ENCODE peak calls at places on chromosomes 1 and 21, in ten cellular contexts. J, B, F, Z, D, N, H, I, Q and L are unnamed samples. For H3K4me1, the result is how much of the 10 kb centered on the place peaks cover.

GRCh38 chr1:227372662-227373061 is 54.4 kb upstream of the CDC42BPA start:
- DNase-seq in F (no peak), J (peak), H (no peak), Q (no peak), I (peak), Z (no peak), N (no peak), D (no peak), B (peak), L (no peak)

GRCh38 chr1:6261615-6261995 is 707 bp upstream of the GPR153 start:
- DNase-seq in J (no peak), I (no peak), N (no peak), F (no peak), D (no peak), B (no peak), Z (no peak), Q (no peak), H (no peak), L (no peak)

GRCh38 chr1:218785928-218786327 is 387.8 kb upstream of the LYPLAL1 start:
- DNase-seq in B (peak), N (peak), D (peak), Q (no peak), F (no peak), I (no peak), J (no peak), H (no peak), Z (no peak), L (no peak)

GRCh38 chr1:222955964-222956363 is 141.1 kb downstream of the DISP1 start:
- DNase-seq in F (no peak), J (no peak), Z (no peak), Q (no peak), B (no peak), D (no peak), I (no peak), N (no peak), H (no peak), L (no peak)

GRCh38 chr1:93615201-93616150 is 66.2 kb downstream of the BCAR3 start:
- DNase-seq in N (no peak), Q (no peak), D (no peak), Z (no peak), I (peak), J (peak), H (no peak), B (no peak), F (no peak), L (no peak)

GRCh38 chr21:26849428-26850115 is 4.4 kb upstream of the ADAMTS1 start:
- DNase-seq in I (peak), B (no peak), J (no peak), F (peak), H (no peak), Q (no peak), D (no peak), Z (peak), N (no peak), L (no peak)

GRCh38 chr21:18275740-18276139 is 31.1 kb downstream of the CHODL start:
- DNase-seq in Q (no peak), F (no peak), Z (no peak), I (no peak), B (no peak), D (no peak), J (no peak), H (no peak), N (no peak), L (no peak)

GRCh38 chr1:162367772-162368171 is 8.9 kb downstream of the SPATA46 start:
- DNase-seq in Z (no peak), J (no peak), N (no peak), Q (no peak), D (no peak), F (no peak), B (no peak), I (no peak), H (no peak), L (no peak)

GRCh38 chr1:201358596-201358995 is 18.9 kb downstream of the TNNT2 start:
- DNase-seq in J (no peak), Q (peak), H (no peak), Z (no peak), B (no peak), I (peak), F (no peak), N (no peak), D (peak), L (no peak)

GRCh38 chr1:110511436-110511835 is 7.5 kb downstream of the KCNA10 start:
- DNase-seq in D (no peak), H (no peak), Q (no peak), Z (no peak), J (no peak), N (no peak), I (no peak), B (no peak), F (no peak), L (no peak)

GRCh38 chr1:236568285-236568894 is 35.9 kb downstream of the HEATR1 start:
- DNase-seq in F (no peak), B (no peak), D (no peak), Q (no peak), N (no peak), J (no peak), H (no peak), Z (peak), I (no peak), L (no peak)

GRCh38 chr1:172089768-172090510 is 248.6 kb downstream of the DNM3 start:
- DNase-seq in N (peak), F (peak), D (peak), I (peak), Z (peak), H (peak), J (peak), B (peak), Q (peak), L (peak)

GRCh38 chr1:243727503-243728191 is 122.4 kb downstream of the AKT3 start:
- DNase-seq in D (no peak), I (no peak), F (peak), N (no peak), B (no peak), H (no peak), Q (no peak), J (no peak), Z (no peak), L (no peak)

GRCh38 chr21:33109574-33110339 is 39.8 kb downstream of the OLIG1 start:
- DNase-seq in N (no peak), Q (no peak), F (no peak), B (no peak), H (no peak), J (no peak), I (no peak), Z (no peak), D (no peak), L (no peak)

GRCh38 chr1:18670267-18670910 is 39.7 kb downstream of the PAX7 start:
- DNase-seq in Z (no peak), Q (peak), F (no peak), H (peak), B (no peak), N (no peak), J (no peak), D (no peak), I (peak), L (no peak)

GRCh38 chr1:41784516-41785279 is 134.0 kb downstream of the HIVEP3 start:
- DNase-seq in B (no peak), J (no peak), Q (no peak), Z (no peak), F (no peak), N (no peak), I (peak), D (no peak), H (no peak), L (no peak)

GRCh38 chr1:6001992-6002576 is 9.9 kb upstream of the NPHP4 start:
- DNase-seq in Q (peak), B (peak), F (no peak), Z (no peak), J (no peak), I (peak), N (no peak), D (peak), H (peak), L (no peak)

GRCh38 chr1:18870325-18870865 is 10.9 kb upstream of the TAS1R2 start:
- DNase-seq in Q (no peak), H (no peak), J (no peak), B (no peak), I (peak), Z (no peak), N (no peak), F (no peak), D (no peak), L (no peak)

GRCh38 chr1:90386899-90387334 is 330.2 kb downstream of the BARHL2 start:
- DNase-seq in I (peak), F (no peak), Q (no peak), N (no peak), Z (no peak), D (no peak), B (no peak), H (no peak), J (no peak), L (peak)

GRCh38 chr1:165629848-165630628 is 996 bp upstream of the MGST3 start:
- DNase-seq in I (no peak), H (no peak), Z (no peak), F (peak), D (no peak), Q (no peak), N (no peak), B (no peak), J (peak), L (no peak)

GRCh38 chr1:193060938-193061337 is 1.5 kb downstream of the RO60 start:
- DNase-seq in D (no peak), F (peak), N (no peak), Q (no peak), B (peak), H (no peak), J (peak), Z (no peak), I (no peak), L (no peak)

GRCh38 chr1:61978866-61979265 is 215.8 kb upstream of the L1TD1 start:
- DNase-seq in Q (no peak), I (no peak), Z (no peak), N (no peak), J (no peak), F (no peak), B (no peak), D (no peak), H (no peak), L (no peak)

GRCh38 chr1:903721-904270 is 19.9 kb upstream of the SAMD11 start:
- DNase-seq in D (peak), N (peak), J (no peak), F (no peak), I (no peak), B (peak), Q (peak), Z (no peak), H (peak), L (no peak)

GRCh38 chr1:6094246-6094645 is 48.6 kb downstream of the KCNAB2 start:
- DNase-seq in Z (no peak), F (no peak), J (no peak), I (no peak), Q (peak), H (no peak), D (no peak), N (no peak), B (no peak), L (no peak)

GRCh38 chr1:7267493-7267892 is 482.2 kb downstream of the CAMTA1 start:
- DNase-seq in Q (no peak), F (no peak), J (no peak), D (no peak), B (no peak), I (no peak), H (no peak), Z (no peak), N (no peak), L (no peak)

GRCh38 chr1:232575524-232576040 is 54.4 kb downstream of the SIPA1L2 start:
- DNase-seq in B (no peak), D (no peak), Z (no peak), Q (no peak), I (peak), N (no peak), F (no peak), H (no peak), J (no peak), L (no peak)

GRCh38 chr1:232576537-232576936 is 53.4 kb downstream of the SIPA1L2 start:
- DNase-seq in Z (no peak), F (no peak), Q (no peak), H (no peak), N (no peak), D (no peak), I (no peak), B (no peak), J (no peak), L (no peak)

GRCh38 chr1:232579461-232579860 is 50.5 kb downstream of the SIPA1L2 start:
- DNase-seq in Z (no peak), H (no peak), B (no peak), N (no peak), D (no peak), F (no peak), I (no peak), Q (no peak), J (no peak), L (no peak)

GRCh38 chr1:232578681-232579195 is 51.2 kb downstream of the SIPA1L2 start:
- DNase-seq in F (peak), Q (no peak), J (no peak), N (no peak), I (peak), Z (no peak), B (no peak), H (no peak), D (no peak), L (no peak)

GRCh38 chr1:232577809-232578208 is 52.1 kb downstream of the SIPA1L2 start:
- DNase-seq in Q (no peak), Z (no peak), H (no peak), I (no peak), F (peak), J (no peak), N (no peak), B (no peak), D (no peak), L (no peak)
- H3K27ac ChIP-seq in Q (peak), Z (no peak), H (peak), I (no peak), F (peak), J (no peak), N (peak), B (no peak), D (peak), L (no peak)

GRCh38 chr1:204258213-204259115 is 44.7 kb upstream of the GOLT1A start:
- DNase-seq in J (peak), N (peak), H (no peak), F (peak), I (peak), D (peak), Q (peak), Z (peak), B (peak), L (peak)
- H3K4me1 ChIP-seq in J (under half), N (under half), H (under half), F (under half), I (under half), D (under half), Q (under half), Z (under half), B (under half), L (under half)

GRCh38 chr1:198648584-198648983 is 9.7 kb downstream of the PTPRC start:
- DNase-seq in J (no peak), H (no peak), N (no peak), Q (no peak), F (no peak), Z (no peak), B (no peak), D (no peak), I (no peak), L (no peak)
- H3K27ac ChIP-seq in J (no peak), H (no peak), N (no peak), Q (no peak), F (peak), Z (no peak), B (no peak), D (no peak), I (no peak), L (no peak)

GRCh38 chr1:12410351-12410750 is 180.5 kb downstream of the VPS13D start:
- DNase-seq in H (no peak), N (no peak), Z (no peak), F (no peak), D (no peak), J (no peak), I (no peak), Q (no peak), B (no peak), L (no peak)

GRCh38 chr1:12412439-12412838 is 182.6 kb downstream of the VPS13D start:
- DNase-seq in I (no peak), J (no peak), Q (no peak), F (no peak), N (no peak), D (no peak), H (no peak), B (no peak), Z (no peak), L (no peak)

GRCh38 chr1:12409676-12410075 is 179.8 kb downstream of the VPS13D start:
- DNase-seq in B (no peak), Z (no peak), F (no peak), Q (no peak), J (no peak), I (no peak), D (no peak), H (no peak), N (no peak), L (no peak)

GRCh38 chr1:12411098-12411497 is 181.3 kb downstream of the VPS13D start:
- DNase-seq in I (no peak), D (no peak), J (no peak), Q (no peak), B (no peak), H (no peak), Z (no peak), F (no peak), N (no peak), L (no peak)

DNA sequence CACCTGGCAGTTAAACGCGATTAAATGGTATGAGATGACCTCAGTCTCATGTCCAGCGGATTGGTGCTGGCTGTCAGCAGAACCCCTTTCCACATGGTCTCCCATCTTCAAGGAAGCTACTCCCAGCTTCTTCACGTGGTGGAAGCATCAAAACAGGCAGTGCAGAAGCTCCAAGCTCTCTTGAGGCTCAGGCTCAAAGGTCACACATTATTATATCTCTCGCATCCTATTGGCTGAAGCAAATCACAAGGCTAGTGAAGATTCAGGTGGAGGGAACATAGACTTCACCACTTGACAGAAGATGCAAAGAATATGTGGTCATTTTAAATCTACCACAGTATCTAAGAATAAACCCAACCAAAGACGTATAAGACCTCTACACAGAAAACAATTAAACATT is 181.9 kb downstream of the VPS13D start:
- DNase-seq in I (no peak), J (no peak), D (no peak), Q (no peak), Z (no peak), B (no peak), N (no peak), F (no peak), H (no peak), L (no peak)
- H3K4me1 ChIP-seq in I (under half), J (under half), D (under half), Q (under half), Z (under half), B (under half), N (under half), F (under half), H (under half), L (under half)

GRCh38 chr1:51048021-51048420 is 54.0 kb upstream of the C1orf185 start:
- DNase-seq in Q (no peak), H (no peak), N (no peak), J (no peak), D (no peak), B (no peak), F (no peak), I (no peak), Z (no peak), L (no peak)
- H3K27ac ChIP-seq in Q (no peak), H (no peak), N (no peak), J (no peak), D (no peak), B (no peak), F (no peak), I (no peak), Z (no peak), L (no peak)

DNA sequence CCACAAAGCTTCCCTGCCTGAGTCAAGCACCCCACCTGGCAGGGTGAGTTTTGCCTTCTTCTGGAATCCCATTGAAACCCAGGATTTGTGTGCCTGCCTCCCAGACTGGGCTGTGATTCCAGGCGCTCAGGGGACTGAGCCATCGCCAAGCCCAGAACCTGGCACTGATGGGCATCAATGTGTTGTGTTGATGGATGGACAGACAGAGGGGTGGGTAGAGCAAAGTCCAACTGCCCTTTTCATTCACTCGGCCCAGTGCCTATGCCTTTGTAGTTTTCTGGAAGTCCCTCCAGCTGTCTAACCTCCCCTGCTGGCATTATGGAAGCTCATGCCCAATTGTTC is 66.0 kb upstream of the LAPTM5 start:
- DNase-seq in B (no peak), Z (no peak), H (no peak), D (no peak), N (no peak), J (no peak), Q (no peak), F (no peak), I (peak), L (no peak)
- H3K4me1 ChIP-seq in B (under half), Z (under half), H (under half), D (under half), N (under half), J (under half), Q (under half), F (under half), I (under half), L (under half)

GRCh38 chr1:27744556-27744955 is 18.8 kb downstream of the FAM76A start:
- DNase-seq in Z (no peak), D (no peak), J (no peak), F (no peak), H (no peak), Q (no peak), I (no peak), B (no peak), N (no peak), L (no peak)
- H3K27ac ChIP-seq in Z (no peak), D (no peak), J (no peak), F (no peak), H (no peak), Q (no peak), I (no peak), B (no peak), N (no peak), L (no peak)